ENCODE peak calls at places on chromosomes 5 and 9, in ten cellular contexts. Z is heart right ventricle; S is GM23338; B is heart left ventricle; F is right atrium auricular region; G is HCT116; R is naive thymus-derived CD4-positive, alpha-beta T cell; C is tibial nerve; J is effector memory CD4-positive, alpha-beta T cell; V is ascending aorta. X is an unnamed sample.

GRCh38 chr5:161284445-161284844 is 262.1 kb downstream of the GABRB2 start:
- DNase-seq in C (no peak), J (no peak), G (no peak), V (no peak), F (no peak), B (no peak), S (no peak), Z (no peak), R (no peak), X (no peak)

GRCh38 chr9:95509851-95510529 is 6.8 kb downstream of the PTCH1 start:
- DNase-seq in J (no peak), V (no peak), B (peak; percentile 30), C (no peak), G (no peak), S (no peak), Z (peak; percentile 29), F (no peak), R (no peak), X (no peak)

GRCh38 chr5:38718874-38719391 is 126.9 kb upstream of the OSMR start:
- DNase-seq in G (no peak), B (no peak), F (no peak), C (no peak), R (no peak), V (no peak), J (no peak), S (no peak), Z (no peak), X (no peak)

GRCh38 chr5:154522284-154522683 is 44.3 kb upstream of the HAND1 start:
- DNase-seq in G (no peak), C (no peak), J (no peak), S (no peak), F (no peak), R (no peak), B (no peak), Z (no peak), V (no peak), X (no peak)

GRCh38 chr9:108017671-108018070 is 528.1 kb upstream of the KLF4 start:
- DNase-seq in Z (no peak), V (no peak), C (no peak), F (no peak), R (no peak), B (no peak), S (peak; percentile 33), J (no peak), G (no peak), X (no peak)

GRCh38 chr5:78002690-78003089 is 226.6 kb upstream of the TBCA start:
- DNase-seq in S (no peak), J (no peak), B (no peak), R (no peak), V (no peak), G (no peak), C (no peak), Z (no peak), F (no peak), X (no peak)

GRCh38 chr9:78009156-78009555 is 22.5 kb downstream of the GNAQ start:
- DNase-seq in J (no peak), F (no peak), Z (no peak), R (no peak), G (no peak), V (no peak), C (no peak), S (no peak), B (no peak), X (no peak)

GRCh38 chr5:30453168-30453567 is 740.3 kb upstream of the CDH6 start:
- DNase-seq in F (no peak), Z (no peak), G (no peak), R (no peak), C (no peak), V (no peak), J (no peak), S (no peak), B (no peak), X (no peak)

GRCh38 chr5:174315471-174315870 is 270.0 kb downstream of the NSG2 start:
- DNase-seq in Z (no peak), G (no peak), J (no peak), C (no peak), B (peak; percentile 6), R (no peak), V (no peak), S (no peak), F (no peak), X (no peak)
- H3K27me3 ChIP-seq in Z (peaks cover 44% of the 10 kb centered on the region), G (peaks cover 14% of the 10 kb centered on the region), J (peaks cover 14% of the 10 kb centered on the region), C (peaks cover 8% of the 10 kb centered on the region), B (peaks cover 36% of the 10 kb centered on the region), R (no peaks in the 10 kb centered on the region), V (no peaks in the 10 kb centered on the region), S (peaks cover 10% of the 10 kb centered on the region), F (no peaks in the 10 kb centered on the region), X (no peaks in the 10 kb centered on the region)

GRCh38 chr9:122213102-122213588 is 15.6 kb downstream of the LHX6 start:
- DNase-seq in V (no peak), S (no peak), G (no peak), B (no peak), F (no peak), J (no peak), C (no peak), R (no peak), Z (no peak), X (no peak)

GRCh38 chr9:122216138-122216797 is 12.5 kb downstream of the LHX6 start:
- DNase-seq in S (peak; percentile 66), R (no peak), J (no peak), Z (no peak), B (no peak), V (no peak), G (no peak), C (no peak), F (no peak), X (no peak)

GRCh38 chr9:122215663-122216062 is 13.1 kb downstream of the LHX6 start:
- DNase-seq in R (no peak), Z (no peak), F (no peak), B (no peak), G (no peak), S (no peak), J (no peak), V (no peak), C (no peak), X (no peak)

GRCh38 chr9:122213589-122214413 is 15.0 kb downstream of the LHX6 start:
- DNase-seq in Z (no peak), V (no peak), G (peak; percentile 57), S (peak; percentile 95), J (no peak), F (no peak), R (peak; percentile 24), C (no peak), B (no peak), X (no peak)

DNA sequence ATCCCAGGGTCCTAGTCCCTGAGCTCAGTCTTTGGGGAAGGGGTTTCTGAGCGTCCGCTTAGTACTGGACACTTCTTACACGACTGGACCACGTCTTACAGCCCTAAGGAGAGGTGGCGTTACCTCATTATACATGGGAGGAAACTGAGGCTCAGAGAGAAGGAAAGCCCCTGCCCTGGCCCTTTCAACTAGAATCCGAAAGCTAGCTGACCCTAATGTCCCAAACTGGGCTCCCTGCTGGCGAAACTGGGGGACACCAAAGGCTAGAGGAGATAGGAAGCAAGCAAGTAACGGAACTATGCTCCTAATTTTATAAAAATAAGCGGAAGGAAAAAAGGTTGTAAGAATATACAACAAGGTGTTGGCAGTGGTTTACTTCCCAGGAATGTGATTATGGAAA is 14.2 kb downstream of the LHX6 start:
- DNase-seq in V (no peak), B (no peak), Z (no peak), J (no peak), S (no peak), G (no peak), C (no peak), F (no peak), R (no peak), X (no peak)
- H3K27me3 ChIP-seq in V (peaks cover 10% of the 10 kb centered on the region), B (peaks cover 92% of the 10 kb centered on the region), Z (peaks cover 95% of the 10 kb centered on the region), J (peaks cover 40% of the 10 kb centered on the region), S (peaks cover 88% of the 10 kb centered on the region), G (no peaks in the 10 kb centered on the region), C (peaks cover 96% of the 10 kb centered on the region), F (peaks cover 28% of the 10 kb centered on the region), R (peaks cover 6% of the 10 kb centered on the region), X (no peaks in the 10 kb centered on the region)

GRCh38 chr5:566636-567309 is 42.5 kb upstream of the SLC9A3 start:
- DNase-seq in J (no peak), C (no peak), F (no peak), B (no peak), V (no peak), R (no peak), Z (no peak), G (no peak), S (no peak), X (no peak)
- H3K27me3 ChIP-seq in J (peaks cover 4% of the 10 kb centered on the region), C (peaks cover 26% of the 10 kb centered on the region), F (peaks cover 5% of the 10 kb centered on the region), B (peaks cover 56% of the 10 kb centered on the region), V (no peaks in the 10 kb centered on the region), R (no peaks in the 10 kb centered on the region), Z (peaks cover 58% of the 10 kb centered on the region), G (no peaks in the 10 kb centered on the region), S (peaks cover 14% of the 10 kb centered on the region), X (peaks cover 14% of the 10 kb centered on the region)

GRCh38 chr9:40928803-40929487 is 199.5 kb downstream of the FOXD4L6 start:
- DNase-seq in R (no peak), F (peak; percentile 49), C (no peak), B (no peak), S (no peak), Z (no peak), J (no peak), G (no peak), V (no peak), X (peak; percentile 27)

GRCh38 chr9:40925149-40925548 is 203.3 kb downstream of the FOXD4L6 start:
- DNase-seq in S (no peak), R (no peak), C (no peak), Z (no peak), F (peak; percentile 59), B (no peak), G (no peak), J (no peak), V (no peak), X (no peak)

GRCh38 chr9:40927260-40927631 is 201.2 kb downstream of the FOXD4L6 start:
- DNase-seq in C (no peak), S (no peak), Z (no peak), G (no peak), F (peak; percentile 47), J (no peak), R (no peak), B (no peak), V (no peak), X (no peak)

GRCh38 chr9:40927851-40928802 is 200.4 kb downstream of the FOXD4L6 start:
- DNase-seq in R (no peak), B (no peak), G (no peak), S (no peak), V (no peak), J (no peak), F (peak; percentile 53), Z (no peak), C (no peak), X (no peak)

DNA sequence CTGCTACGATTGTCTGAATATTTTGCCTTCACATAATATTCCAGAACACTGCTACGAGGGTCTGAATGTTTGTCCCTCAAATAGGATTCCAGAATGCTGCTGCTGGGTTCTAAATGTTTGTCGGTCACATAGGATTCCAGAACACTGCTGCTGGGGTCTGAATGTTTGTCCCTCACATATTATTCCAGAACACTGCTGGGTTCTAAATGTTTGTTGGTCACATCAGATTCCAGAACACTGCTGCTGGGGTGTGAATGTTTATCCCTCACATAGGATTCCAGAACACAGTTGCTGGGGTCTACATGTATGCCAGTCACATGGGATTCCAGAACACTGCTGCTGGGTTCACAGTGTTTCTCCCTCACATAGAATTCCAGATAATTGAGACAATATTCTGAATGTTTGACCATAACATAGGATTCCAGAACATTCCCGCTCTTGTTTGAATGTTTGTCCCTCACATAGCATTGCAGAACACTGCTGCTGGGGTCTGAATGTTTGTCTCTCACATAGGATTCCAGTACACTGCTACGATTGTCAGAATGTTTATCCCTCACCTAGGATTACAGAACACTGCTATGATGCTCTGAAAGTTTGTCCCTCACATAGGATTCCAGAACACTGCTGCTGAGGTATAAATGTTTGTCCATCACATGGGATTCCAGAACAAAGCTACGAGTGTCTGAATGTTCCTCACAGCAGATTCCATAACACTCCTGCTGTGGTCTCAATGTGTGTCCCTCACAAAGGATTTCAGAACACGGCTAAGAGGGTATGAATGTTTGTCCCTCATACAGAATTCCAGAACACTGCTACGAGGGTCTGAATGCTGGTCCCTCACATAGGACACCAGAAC is 201.8 kb downstream of the FOXD4L6 start:
- DNase-seq in B (no peak), S (no peak), F (peak; percentile 43), R (no peak), Z (no peak), C (no peak), V (no peak), J (no peak), G (no peak), X (no peak)
- H3K27me3 ChIP-seq in B (no peaks in the 10 kb centered on the region), S (peaks cover 100% of the 10 kb centered on the region), F (no peaks in the 10 kb centered on the region), R (no peaks in the 10 kb centered on the region), Z (no peaks in the 10 kb centered on the region), C (no peaks in the 10 kb centered on the region), V (no peaks in the 10 kb centered on the region), J (no peaks in the 10 kb centered on the region), G (peaks cover 69% of the 10 kb centered on the region), X (no peaks in the 10 kb centered on the region)

X was measured in lung.